ENCODE peak calls at places on chromosomes 5 and 9, in four cellular contexts. K, B, Z and F are unnamed samples.

GRCh38 chr9:129436751-129437625 is 183.9 kb downstream of the C9orf50 start:
- DNase-seq in K (peak), B (no peak), Z (no peak), F (no peak)

GRCh38 chr5:172452398-172453205 is 1.7 kb downstream of the SH3PXD2B start:
- DNase-seq in Z (no peak), B (no peak), K (peak), F (no peak)

GRCh38 chr9:93635186-93636107 is 59.1 kb downstream of the PHF2 start:
- DNase-seq in Z (no peak), B (no peak), K (no peak), F (no peak)

GRCh38 chr9:88056876-88057275 is 81.4 kb downstream of the SPATA31C2 start:
- DNase-seq in B (no peak), Z (no peak), K (peak), F (peak)

GRCh38 chr9:124975131-124975530 is 34.2 kb upstream of the GOLGA1 start:
- DNase-seq in Z (no peak), K (peak), B (no peak), F (no peak)

GRCh38 chr9:120918931-120919638 is 7.5 kb downstream of the TRAF1 start:
- DNase-seq in B (no peak), K (peak), Z (no peak), F (no peak)

GRCh38 chr9:133943036-133943780 is 48.9 kb downstream of the VAV2 start:
- DNase-seq in K (no peak), Z (no peak), B (no peak), F (no peak)

GRCh38 chr9:115106001-115106400 is 12.0 kb downstream of the TNC start:
- DNase-seq in Z (no peak), B (no peak), K (no peak), F (no peak)

GRCh38 chr5:142512680-142513042 is 173.2 kb downstream of the FGF1 start:
- DNase-seq in K (peak), Z (no peak), B (no peak), F (peak)